ENCODE peak calls at places on chromosomes 7 and 10, in seven cellular contexts. T is psoas muscle; O is vagina; H is OCI-LY7; M is CD8-positive, alpha-beta T cell; J is upper lobe of right lung; W is ovary. P is an unnamed sample.
A peak's percentile ranks its signal among the peaks of the same experiment; 100 is the strongest.

GRCh38 chr7:155652156-155653124 is 8.0 kb downstream of the RBM33 start:
- DNase-seq in T (no peak), O (no peak), H (peak; percentile 70), M (no peak), J (no peak), W (no peak), P (no peak)

GRCh38 chr10:31830887-31831286 is 97.7 kb downstream of the ARHGAP12 start:
- DNase-seq in T (no peak), O (no peak), H (no peak), M (no peak), J (no peak), W (no peak), P (no peak)

GRCh38 chr7:106501605-106502580 is 159.1 kb downstream of the CCDC71L start:
- DNase-seq in T (no peak), O (no peak), H (no peak), M (no peak), J (no peak), W (no peak), P (no peak)

GRCh38 chr7:149175150-149175549 is 20.2 kb upstream of the ZNF282 start:
- DNase-seq in T (no peak), O (no peak), H (no peak), M (no peak), J (no peak), W (no peak), P (no peak)

GRCh38 chr10:73999703-74000102 is 1.8 kb downstream of the VCL start:
- DNase-seq in T (no peak), O (no peak), H (no peak), M (no peak), J (no peak), W (no peak), P (no peak)

GRCh38 chr10:60281331-60281730 is 108.3 kb downstream of the ANK3 start:
- DNase-seq in T (no peak), O (no peak), H (no peak), M (no peak), J (no peak), W (no peak), P (no peak)

GRCh38 chr10:102455893-102456471 is 4.6 kb upstream of the C10orf95 start:
- DNase-seq in T (no peak), O (no peak), H (no peak), M (no peak), J (no peak), W (no peak), P (no peak)

GRCh38 chr7:127799535-127800305 is 147.7 kb downstream of the SND1 start:
- DNase-seq in T (no peak), O (no peak), H (no peak), M (no peak), J (no peak), W (no peak), P (no peak)

GRCh38 chr7:5357951-5358350 is 65.7 kb downstream of the TNRC18 start:
- DNase-seq in T (no peak), O (no peak), H (no peak), M (no peak), J (no peak), W (no peak), P (no peak)

GRCh38 chr10:3853547-3853989 is 68.6 kb upstream of the KLF6 start:
- DNase-seq in T (no peak), O (no peak), H (no peak), M (no peak), J (no peak), W (no peak), P (peak; percentile 49)

GRCh38 chr10:27713906-27714305 is 31.7 kb downstream of the MKX start:
- DNase-seq in T (no peak), O (no peak), H (no peak), M (no peak), J (no peak), W (no peak), P (no peak)

GRCh38 chr10:108616559-108617285 is 1306.6 kb downstream of the XPNPEP1 start:
- DNase-seq in T (no peak), O (no peak), H (no peak), M (no peak), J (no peak), W (no peak), P (no peak)

GRCh38 chr10:9189448-9189847 is 1135.0 kb downstream of the GATA3 start:
- DNase-seq in T (no peak), O (no peak), H (no peak), M (no peak), J (no peak), W (no peak), P (no peak)

GRCh38 chr7:65509368-65510186 is 135.9 kb downstream of the ZNF92 start:
- DNase-seq in T (peak; percentile 38), O (no peak), H (peak; percentile 78), M (no peak), J (peak; percentile 62), W (peak; percentile 19), P (no peak)

GRCh38 chr10:131946321-131946751 is 35.4 kb downstream of the BNIP3 start:
- DNase-seq in T (no peak), O (no peak), H (no peak), M (no peak), J (peak; percentile 47), W (peak; percentile 28), P (peak; percentile 7)

GRCh38 chr7:155257482-155258232 is 40.0 kb upstream of the INSIG1 start:
- DNase-seq in T (peak; percentile 91), O (no peak), H (no peak), M (no peak), J (no peak), W (peak; percentile 47), P (no peak)

GRCh38 chr10:115727114-115727513 is 545.9 kb downstream of the GFRA1 start:
- DNase-seq in T (no peak), O (no peak), H (no peak), M (no peak), J (no peak), W (no peak), P (no peak)

GRCh38 chr7:56115852-56116538 is at the start of gene NUPR2:
- DNase-seq in T (no peak), O (no peak), H (no peak), M (no peak), J (no peak), W (no peak), P (no peak)

GRCh38 chr10:27355918-27356573 is 115.4 kb upstream of the ACBD5 start:
- DNase-seq in T (no peak), O (no peak), H (no peak), M (no peak), J (no peak), W (no peak), P (no peak)

GRCh38 chr7:36651404-36651803 is 72.9 kb downstream of the AOAH start:
- DNase-seq in T (no peak), O (no peak), H (no peak), M (no peak), J (no peak), W (no peak), P (no peak)

GRCh38 chr10:3195286-3195685 is 22.7 kb upstream of the PITRM1 start:
- DNase-seq in T (no peak), O (no peak), H (no peak), M (no peak), J (no peak), W (no peak), P (no peak)

GRCh38 chr7:3673524-3673923 is 372.5 kb downstream of the SDK1 start:
- DNase-seq in T (no peak), O (no peak), H (peak; percentile 32), M (peak; percentile 52), J (peak; percentile 67), W (no peak), P (no peak)

GRCh38 chr7:138491612-138492386 is 31.7 kb downstream of the TRIM24 start:
- DNase-seq in T (no peak), O (no peak), H (no peak), M (no peak), J (no peak), W (no peak), P (no peak)

DNA sequence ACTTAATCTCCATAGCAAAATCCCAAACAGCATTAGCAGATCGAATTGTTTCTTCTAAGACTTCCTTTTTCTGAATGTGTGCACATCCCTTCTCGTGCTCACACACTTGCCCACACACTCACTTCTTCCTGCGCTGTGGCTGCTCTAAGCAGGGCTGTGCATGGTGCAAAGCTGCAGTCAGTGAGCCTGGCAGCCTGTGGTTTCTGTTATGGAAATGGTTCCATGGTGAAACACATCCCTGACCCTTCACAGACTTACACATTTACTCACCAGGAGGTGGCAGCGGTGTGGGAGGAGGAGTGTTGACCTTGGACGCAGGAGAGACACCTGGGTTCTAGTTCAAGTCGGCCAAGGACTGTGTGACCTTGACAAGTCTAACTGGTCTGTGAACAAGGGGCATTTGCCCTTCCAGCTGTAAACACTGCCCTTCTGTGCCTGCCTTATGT is 24.9 kb downstream of the MTURN start:
- DNase-seq in T (no peak), O (no peak), H (peak; percentile 55), M (no peak), J (peak; percentile 79), W (peak; percentile 54), P (no peak)
- H3K4me3 ChIP-seq in T (no peak overlapping the region), O (no peak overlapping the region), H (no peak overlapping the region), M (no peak overlapping the region), J (no peak overlapping the region), W (no peak overlapping the region), P (no peak overlapping the region)

DNA sequence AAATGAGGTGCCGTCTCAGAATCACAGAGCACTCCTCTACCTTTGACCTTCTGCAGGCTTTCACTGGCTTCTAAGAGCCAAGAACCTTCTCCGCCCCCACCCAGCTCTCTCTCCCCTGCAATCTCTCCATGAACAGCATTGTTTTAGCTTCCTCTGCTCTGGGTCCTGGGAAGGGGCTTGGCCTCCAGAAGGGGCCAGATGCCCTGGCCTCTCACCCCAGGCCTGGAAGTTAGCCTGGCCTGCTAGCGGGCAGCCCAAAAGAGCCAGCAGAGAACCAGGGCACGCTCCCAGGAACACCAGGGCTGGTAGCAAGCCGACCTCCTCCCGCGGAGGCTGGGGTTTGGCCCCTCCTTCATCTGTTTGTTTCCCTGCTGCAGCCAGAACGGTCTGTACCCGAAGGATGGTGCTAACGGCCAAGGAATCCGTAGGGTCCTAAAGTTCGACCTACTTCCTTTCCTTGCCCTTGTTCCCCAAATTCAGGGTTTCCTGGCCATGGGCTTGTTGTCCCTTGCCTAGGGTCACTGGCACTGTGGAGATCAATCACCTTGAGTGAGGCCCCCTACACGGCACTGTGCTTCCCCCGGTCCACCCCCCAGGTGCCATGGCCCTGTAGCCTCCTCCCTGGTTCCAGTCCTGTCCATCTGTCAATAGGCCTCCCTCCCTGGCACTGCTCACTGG is 18.7 kb upstream of the DDIT4 start:
- DNase-seq in T (peak; percentile 97), O (no peak), H (no peak), M (peak; percentile 44), J (peak; percentile 91), W (peak; percentile 96), P (no peak)
- TF ChIP-seq CTCF in T (no peak), O (no peak), H (no peak), M (no peak), J (no peak), W (no peak), P (no peak)

DNA sequence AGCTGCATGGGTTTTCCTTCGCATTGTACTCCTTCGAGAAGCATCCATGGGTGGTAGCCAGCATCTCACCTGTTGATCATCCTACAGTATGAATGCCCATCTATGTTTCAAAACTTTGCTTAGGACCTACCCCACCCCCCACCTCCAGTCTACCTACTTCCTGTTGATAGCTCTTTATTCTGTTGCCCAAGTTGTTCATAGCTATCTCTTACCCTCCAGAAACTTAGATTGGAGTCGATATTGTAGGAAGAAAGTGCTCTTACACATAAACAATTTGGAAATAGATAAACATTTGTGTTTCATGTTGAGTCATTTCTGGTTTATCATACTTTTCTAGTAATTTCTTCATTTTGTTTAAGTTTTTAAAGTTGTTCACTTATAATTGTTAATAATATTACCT is 90.1 kb downstream of the FAS start:
- DNase-seq in T (no peak), O (no peak), H (no peak), M (no peak), J (no peak), W (no peak), P (no peak)
- H3K4me3 ChIP-seq in T (no peak overlapping the region), O (no peak overlapping the region), H (no peak overlapping the region), M (no peak overlapping the region), J (no peak overlapping the region), W (no peak overlapping the region), P (no peak overlapping the region)

GRCh38 chr7:101870361-101871062 is 53.1 kb downstream of the CUX1 start:
- DNase-seq in T (no peak), O (no peak), H (peak; percentile 90), M (no peak), J (no peak), W (no peak), P (no peak)
- TF ChIP-seq CTCF in T (peak; percentile 16), O (no peak), H (peak; percentile 78), M (no peak), J (peak; percentile 18), W (no peak), P (no peak)